ENCODE peak calls at places on chromosomes 16 and 17, in ten cellular contexts. F is mucosa of descending colon, N is colonic mucosa, B is GM23338, P is GM12865, L is thoracic aorta, X is IMR-90, Z is choroid plexus epithelial cell, O is uterus, Y is BE2C. Q is an unnamed sample.
A peak's percentile ranks its signal among the peaks of the same experiment; 100 is the strongest.

GRCh38 chr16:57610611-57611010 is 17.8 kb upstream of the ADGRG1 start:
- DNase-seq in F (no peak), N (peak; percentile 13), B (no peak), P (no peak), L (no peak), X (no peak), Z (no peak), O (no peak), Y (no peak), Q (no peak)

GRCh38 chr16:50697881-50698767 is 4.7 kb downstream of the NOD2 start:
- DNase-seq in F (peak; percentile 60), N (no peak), B (no peak), P (peak; percentile 78), L (no peak), X (peak; percentile 46), Z (peak; percentile 66), O (peak; percentile 27), Y (no peak), Q (peak; percentile 33)

GRCh38 chr16:3202903-3203539 is 15.0 kb downstream of the OR1F1 start:
- DNase-seq in F (no peak), N (no peak), B (no peak), P (no peak), L (no peak), X (peak; percentile 28), Z (no peak), O (no peak), Y (no peak), Q (no peak)

GRCh38 chr17:37826497-37827115 is 81.7 kb upstream of the HNF1B start:
- DNase-seq in F (no peak), N (no peak), B (no peak), P (peak; percentile 29), L (no peak), X (no peak), Z (no peak), O (no peak), Y (no peak), Q (no peak)

GRCh38 chr16:69870761-69871160 is 80.4 kb upstream of the CLEC18A start:
- DNase-seq in F (no peak), N (no peak), B (no peak), P (no peak), L (no peak), X (no peak), Z (no peak), O (no peak), Y (no peak), Q (no peak)

GRCh38 chr16:22255335-22255734 is 41.9 kb upstream of the POLR3E start:
- DNase-seq in F (no peak), N (no peak), B (no peak), P (no peak), L (no peak), X (no peak), Z (no peak), O (no peak), Y (no peak), Q (no peak)

GRCh38 chr16:81645303-81645702 is 133.8 kb upstream of the PLCG2 start:
- DNase-seq in F (no peak), N (no peak), B (no peak), P (no peak), L (no peak), X (peak; percentile 85), Z (peak; percentile 95), O (peak; percentile 56), Y (peak; percentile 73), Q (peak; percentile 84)

GRCh38 chr17:38511126-38512108 is 83.2 kb downstream of the ARHGAP23 start:
- DNase-seq in F (no peak), N (no peak), B (peak; percentile 52), P (no peak), L (no peak), X (peak; percentile 71), Z (peak; percentile 38), O (peak; percentile 62), Y (no peak), Q (peak; percentile 76)

GRCh38 chr17:78596871-78597635 is 19.9 kb upstream of the DNAH17 start:
- DNase-seq in F (no peak), N (no peak), B (no peak), P (no peak), L (no peak), X (no peak), Z (no peak), O (no peak), Y (no peak), Q (no peak)

GRCh38 chr16:59021751-59022150 is 287.6 kb upstream of the GOT2 start:
- DNase-seq in F (no peak), N (no peak), B (no peak), P (no peak), L (no peak), X (peak; percentile 32), Z (peak; percentile 12), O (no peak), Y (no peak), Q (peak; percentile 15)

GRCh38 chr17:34781071-34781470 is 180.2 kb downstream of the CCT6B start:
- DNase-seq in F (no peak), N (no peak), B (no peak), P (no peak), L (no peak), X (no peak), Z (no peak), O (no peak), Y (no peak), Q (no peak)

GRCh38 chr16:89981414-89981813 is 32.9 kb downstream of the DEF8 start:
- DNase-seq in F (no peak), N (no peak), B (no peak), P (peak; percentile 83), L (no peak), X (no peak), Z (no peak), O (no peak), Y (no peak), Q (no peak)

GRCh38 chr16:46690281-46691178 is 1.1 kb downstream of the ORC6 start:
- DNase-seq in F (peak; percentile 62), N (peak; percentile 27), B (no peak), P (peak; percentile 24), L (no peak), X (peak; percentile 40), Z (peak; percentile 67), O (no peak), Y (no peak), Q (peak; percentile 24)

GRCh38 chr17:75124041-75124818 is 7.3 kb downstream of the NT5C start:
- DNase-seq in F (peak; percentile 95), N (peak; percentile 96), B (no peak), P (no peak), L (no peak), X (peak; percentile 18), Z (peak; percentile 34), O (no peak), Y (peak; percentile 89), Q (no peak)

GRCh38 chr17:58756246-58757161 is 850 bp downstream of the PPM1E start:
- DNase-seq in F (no peak), N (no peak), B (peak; percentile 48), P (no peak), L (no peak), X (no peak), Z (peak; percentile 5), O (no peak), Y (peak; percentile 55), Q (no peak)

GRCh38 chr17:13918247-13918646 is 151.1 kb upstream of the COX10 start:
- DNase-seq in F (no peak), N (no peak), B (no peak), P (no peak), L (no peak), X (no peak), Z (peak; percentile 10), O (no peak), Y (no peak), Q (no peak)

GRCh38 chr17:36069131-36069530 is 5.1 kb downstream of the CCL18 start:
- DNase-seq in F (no peak), N (no peak), B (no peak), P (no peak), L (no peak), X (no peak), Z (peak; percentile 58), O (no peak), Y (no peak), Q (no peak)

GRCh38 chr16:1027416-1027815 is 45.1 kb upstream of the SSTR5 start:
- DNase-seq in F (no peak), N (no peak), B (no peak), P (no peak), L (no peak), X (no peak), Z (no peak), O (no peak), Y (no peak), Q (no peak)

DNA sequence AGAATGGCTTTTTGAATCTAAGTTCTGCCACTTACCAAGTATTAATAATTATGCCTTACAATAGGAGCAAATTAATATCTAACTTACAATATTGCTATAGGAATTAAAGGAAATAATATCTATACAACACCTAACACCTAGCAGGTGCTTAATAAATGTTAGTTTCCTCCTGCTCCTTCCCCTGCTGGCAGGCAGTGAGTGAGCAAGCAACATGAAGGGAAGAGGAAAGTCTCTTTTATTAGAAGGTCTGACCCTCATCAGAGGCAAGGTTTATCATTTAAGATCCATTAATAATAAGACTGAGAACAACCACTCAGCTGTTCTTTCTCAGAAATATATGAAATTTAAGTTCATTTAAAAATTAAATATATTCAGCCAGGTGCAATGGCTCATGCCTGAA is 6.7 kb upstream of the DYNC1LI2 start:
- DNase-seq in F (no peak), N (no peak), B (peak; percentile 27), P (no peak), L (no peak), X (no peak), Z (no peak), O (no peak), Y (no peak), Q (no peak)
- TF ChIP-seq CTCF in F (no peak), N (no peak), B (peak; percentile 21), P (no peak), L (no peak), X (no peak), Z (peak; percentile 14), O (no peak), Y (no peak), Q (no peak)

DNA sequence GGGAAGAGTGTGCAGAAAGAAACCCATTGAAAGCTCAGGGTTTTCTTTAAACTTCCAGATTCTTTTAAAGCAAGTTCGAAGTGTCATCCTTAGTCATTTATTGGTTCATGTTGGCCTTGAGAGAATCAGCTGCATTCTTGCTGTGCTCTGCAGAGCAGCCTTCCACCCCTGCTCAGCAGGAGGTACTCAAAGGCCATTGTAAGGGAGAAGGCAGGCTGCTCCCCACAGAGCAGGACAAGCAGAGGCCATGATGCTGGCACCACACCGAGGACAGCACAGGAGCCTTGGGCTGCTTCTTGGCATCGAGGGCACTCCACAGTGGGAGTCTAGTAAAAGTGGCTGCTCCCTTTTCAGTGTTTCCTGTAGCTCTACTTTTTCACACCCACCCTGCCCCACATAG is 29.6 kb downstream of the NMT1 start:
- DNase-seq in F (no peak), N (no peak), B (no peak), P (no peak), L (no peak), X (peak; percentile 37), Z (peak; percentile 54), O (no peak), Y (no peak), Q (peak; percentile 16)
- H3K4me3 ChIP-seq in F (no peak overlapping the region), N (no peak overlapping the region), B (no peak overlapping the region), P (no peak overlapping the region), L (no peak overlapping the region), X (no peak overlapping the region), Z (no peak overlapping the region), O (no peak overlapping the region), Y (no peak overlapping the region), Q (no peak overlapping the region)

GRCh38 chr16:74468807-74469511 is 47.7 kb upstream of the CLEC18B start:
- DNase-seq in F (no peak), N (no peak), B (no peak), P (no peak), L (no peak), X (no peak), Z (peak; percentile 39), O (no peak), Y (no peak), Q (no peak)
- TF ChIP-seq CTCF in F (no peak), N (no peak), B (no peak), P (no peak), L (no peak), X (no peak), Z (peak; percentile 26), O (no peak), Y (no peak), Q (no peak)

GRCh38 chr17:4859816-4860625 is 26.9 kb downstream of the MINK1 start:
- DNase-seq in F (no peak), N (no peak), B (peak; percentile 57), P (no peak), L (no peak), X (no peak), Z (no peak), O (no peak), Y (no peak), Q (no peak)
- H3K4me3 ChIP-seq in F (no peak overlapping the region), N (no peak overlapping the region), B (peak overlapping the region; percentile 43), P (no peak overlapping the region), L (no peak overlapping the region), X (no peak overlapping the region), Z (no peak overlapping the region), O (no peak overlapping the region), Y (no peak overlapping the region), Q (no peak overlapping the region)